ENCODE peak calls at places on chromosomes 13 and 19, in nine cellular contexts. A is mammary epithelial cell, E is tibial nerve, P is K562, L is fibroblast of lung, J is sigmoid colon, G is gastrocnemius medialis, F is upper lobe of right lung, K is pancreas. S is an unnamed sample.

GRCh38 chr13:29396446-29396845 is 199.0 kb downstream of the SLC7A1 start:
- DNase-seq in G (no peak), A (no peak), J (no peak), L (no peak), E (no peak), F (no peak), P (no peak), K (no peak), S (no peak)

GRCh38 chr19:37227996-37228395 is 10.0 kb downstream of the ZNF383 start:
- DNase-seq in A (no peak), L (no peak), K (no peak), E (no peak), P (no peak), F (no peak), J (no peak), G (no peak), S (peak; percentile 59)

GRCh38 chr13:80389073-80390038 is 48.4 kb upstream of the SPRY2 start:
- DNase-seq in K (no peak), E (no peak), G (no peak), A (no peak), F (no peak), P (no peak), J (no peak), L (no peak), S (no peak)

GRCh38 chr13:45441633-45442032 is 23.1 kb upstream of the COG3 start:
- DNase-seq in J (no peak), L (peak; percentile 29), F (no peak), K (no peak), P (no peak), A (peak; percentile 79), G (no peak), E (no peak), S (peak; percentile 20)

GRCh38 chr19:40785526-40785925 is 7.5 kb downstream of the RAB4B start:
- DNase-seq in E (no peak), F (no peak), P (no peak), G (no peak), K (no peak), A (no peak), L (no peak), J (no peak), S (no peak)

GRCh38 chr19:48962029-48962848 is 2.9 kb upstream of the FTL start:
- DNase-seq in K (peak; percentile 55), A (no peak), J (peak; percentile 80), P (peak; percentile 89), F (peak; percentile 93), L (no peak), E (peak; percentile 44), G (peak; percentile 51), S (no peak)

GRCh38 chr13:45595968-45596367 is 19.6 kb downstream of the ERICH6B start:
- DNase-seq in F (no peak), E (no peak), A (peak; percentile 14), K (no peak), G (no peak), P (no peak), J (no peak), L (no peak), S (peak; percentile 44)

GRCh38 chr13:89165685-89166084 is 1494.5 kb downstream of the SLITRK5 start:
- DNase-seq in A (no peak), J (no peak), F (no peak), P (no peak), K (no peak), E (no peak), G (no peak), L (no peak), S (no peak)

GRCh38 chr19:33878136-33878535 is 81.5 kb downstream of the KCTD15 start:
- DNase-seq in L (no peak), P (no peak), G (no peak), F (no peak), A (no peak), K (no peak), E (no peak), J (no peak), S (no peak)

GRCh38 chr13:41520016-41520698 is 62.8 kb downstream of the RGCC start:
- DNase-seq in A (no peak), J (no peak), L (no peak), P (no peak), E (no peak), K (no peak), F (no peak), G (no peak), S (no peak)

GRCh38 chr13:41274881-41275280 is 11.5 kb upstream of the MTRF1 start:
- DNase-seq in A (no peak), F (no peak), L (no peak), G (no peak), K (no peak), E (no peak), P (no peak), J (no peak), S (no peak)

GRCh38 chr19:50325310-50326100 is 3.7 kb downstream of the KCNC3 start:
- DNase-seq in A (peak; percentile 33), E (no peak), F (peak; percentile 87), G (peak; percentile 44), P (peak; percentile 98), K (peak; percentile 59), J (no peak), L (peak; percentile 20), S (peak; percentile 70)

GRCh38 chr13:111281751-111282311 is 38.6 kb upstream of the TEX29 start:
- DNase-seq in G (no peak), A (no peak), P (no peak), J (no peak), K (no peak), L (peak; percentile 79), E (no peak), F (no peak), S (no peak)

GRCh38 chr13:49373699-49374098 is 70.2 kb downstream of the CAB39L start:
- DNase-seq in F (no peak), J (no peak), P (no peak), G (no peak), L (peak; percentile 58), E (no peak), A (no peak), K (no peak), S (peak; percentile 42)

GRCh38 chr19:1680976-1681375 is 28.6 kb upstream of the TCF3 start:
- DNase-seq in K (no peak), F (no peak), G (no peak), P (no peak), J (no peak), L (no peak), E (no peak), A (no peak), S (no peak)
- H3K27me3 ChIP-seq in K (no peaks in the 10 kb centered on the region), F (peaks cover 66% of the 10 kb centered on the region), G (peaks cover 64% of the 10 kb centered on the region), P (no peaks in the 10 kb centered on the region), J (peaks cover 7% of the 10 kb centered on the region), L (peaks cover 4% of the 10 kb centered on the region), E (no peaks in the 10 kb centered on the region), A (no peaks in the 10 kb centered on the region), S (peaks cover 30% of the 10 kb centered on the region)

GRCh38 chr19:1451916-1452801 is 2.2 kb downstream of the APC2 start:
- DNase-seq in G (no peak), E (no peak), P (no peak), J (no peak), A (no peak), K (no peak), L (no peak), F (no peak), S (no peak)

GRCh38 chr19:1449467-1450442 is at the start of gene APC2:
- DNase-seq in A (no peak), K (no peak), P (peak; percentile 96), E (no peak), L (no peak), F (no peak), J (no peak), G (no peak), S (peak; percentile 57)

GRCh38 chr19:1453525-1454371 is 3.8 kb downstream of the APC2 start:
- DNase-seq in P (no peak), F (no peak), J (no peak), A (no peak), E (peak; percentile 20), K (peak; percentile 24), L (peak; percentile 24), G (no peak), S (no peak)

GRCh38 chr19:1452802-1453524 is 3.0 kb downstream of the APC2 start:
- DNase-seq in A (no peak), E (no peak), K (no peak), J (no peak), P (no peak), L (no peak), G (no peak), F (no peak), S (no peak)

GRCh38 chr19:1450735-1451669 is 1.1 kb downstream of the APC2 start:
- DNase-seq in G (no peak), P (no peak), A (no peak), J (no peak), F (no peak), E (no peak), L (no peak), K (no peak), S (no peak)
- H3K27me3 ChIP-seq in G (peaks cover 97% of the 10 kb centered on the region), P (no peaks in the 10 kb centered on the region), A (peaks cover 40% of the 10 kb centered on the region), J (peaks cover 83% of the 10 kb centered on the region), F (peaks cover 98% of the 10 kb centered on the region), E (peaks cover 3% of the 10 kb centered on the region), L (peaks cover 74% of the 10 kb centered on the region), K (peaks cover 4% of the 10 kb centered on the region), S (peaks cover 100% of the 10 kb centered on the region)

GRCh38 chr13:20193924-20194631 is 1.3 kb upstream of the GJB2 start:
- DNase-seq in E (no peak), A (peak; percentile 37), K (no peak), L (no peak), F (no peak), J (no peak), P (no peak), G (no peak), S (no peak)

GRCh38 chr13:20193142-20193923 is 595 bp upstream of the GJB2 start:
- DNase-seq in P (no peak), J (no peak), G (no peak), L (no peak), E (no peak), K (no peak), F (no peak), A (no peak), S (no peak)

GRCh38 chr13:20195846-20196245 is 3.1 kb upstream of the GJB2 start:
- DNase-seq in F (no peak), E (no peak), P (no peak), L (no peak), G (no peak), A (no peak), K (no peak), J (no peak), S (no peak)

GRCh38 chr13:20197361-20197834 is 4.7 kb upstream of the GJB2 start:
- DNase-seq in G (no peak), K (no peak), A (peak; percentile 67), E (no peak), L (peak; percentile 43), P (peak; percentile 37), J (no peak), F (no peak), S (peak; percentile 58)

GRCh38 chr13:20198781-20199180 is 6.0 kb upstream of the GJB2 start:
- DNase-seq in A (peak; percentile 66), F (no peak), K (no peak), L (peak; percentile 84), G (no peak), E (no peak), J (no peak), P (no peak), S (no peak)
- H3K27me3 ChIP-seq in A (no peaks in the 10 kb centered on the region), F (peaks cover 36% of the 10 kb centered on the region), K (no peaks in the 10 kb centered on the region), L (peaks cover 34% of the 10 kb centered on the region), G (peaks cover 33% of the 10 kb centered on the region), E (no peaks in the 10 kb centered on the region), J (peaks cover 21% of the 10 kb centered on the region), P (peaks cover 3% of the 10 kb centered on the region), S (peaks cover 42% of the 10 kb centered on the region)

DNA sequence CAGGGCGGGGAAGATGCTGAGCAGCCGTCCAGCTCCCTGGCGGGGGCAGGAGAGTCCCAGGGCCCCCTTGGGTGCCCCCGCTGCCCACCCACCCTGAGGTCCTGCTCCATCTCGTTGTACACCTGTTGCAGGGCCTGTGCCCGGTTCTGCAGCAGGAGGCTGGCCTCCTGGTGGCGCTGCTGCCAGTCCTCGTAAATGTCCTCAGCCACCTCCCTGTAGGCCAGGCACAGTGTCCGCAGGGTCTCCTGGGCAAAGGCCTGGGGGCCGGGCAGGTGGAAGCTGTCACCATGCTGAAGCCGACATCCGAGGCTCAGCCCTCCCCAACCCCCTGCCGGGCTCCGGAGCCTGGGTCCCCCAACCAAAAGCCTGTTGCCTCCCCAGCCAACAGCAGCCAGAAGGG is 20.2 kb downstream of the ATP8B3 start:
- DNase-seq in J (no peak), F (no peak), G (no peak), K (no peak), L (no peak), P (no peak), A (no peak), E (no peak), S (no peak)
- H3K27me3 ChIP-seq in J (peaks cover 3% of the 10 kb centered on the region), F (peaks cover 37% of the 10 kb centered on the region), G (peaks cover 33% of the 10 kb centered on the region), K (no peaks in the 10 kb centered on the region), L (no peaks in the 10 kb centered on the region), P (no peaks in the 10 kb centered on the region), A (no peaks in the 10 kb centered on the region), E (no peaks in the 10 kb centered on the region), S (peaks cover 20% of the 10 kb centered on the region)

S was measured in cardiac muscle cell.